ENCODE peak calls at places on chromosome 19, in nine cellular contexts. One of them, this sample, is unnamed.

GRCh38 chr19:39127812-39128510 is 2.4 kb downstream of the PAK4 start:
- DNase-seq in AG09319: no peak
- DNase-seq in adrenal gland: peak
- DNase-seq in omental fat pad: no peak
- DNase-seq in Peyer's patch: peak
- DNase-seq in GM20000: no peak
- DNase-seq in tibial nerve: no peak
- DNase-seq in heart right ventricle: no peak
- DNase-seq in ascending aorta: no peak
- DNase-seq in this sample: no peak

GRCh38 chr19:30253581-30253996 is 118.6 kb upstream of the ZNF536 start:
- DNase-seq in AG09319: no peak
- DNase-seq in adrenal gland: peak
- DNase-seq in omental fat pad: no peak
- DNase-seq in Peyer's patch: no peak
- DNase-seq in GM20000: no peak
- DNase-seq in tibial nerve: no peak
- DNase-seq in heart right ventricle: no peak
- DNase-seq in ascending aorta: no peak
- DNase-seq in this sample: no peak

GRCh38 chr19:55080915-55081772 is 5.5 kb downstream of the EPS8L1 start:
- DNase-seq in AG09319: no peak
- DNase-seq in adrenal gland: peak
- DNase-seq in omental fat pad: no peak
- DNase-seq in Peyer's patch: peak
- DNase-seq in GM20000: peak
- DNase-seq in tibial nerve: peak
- DNase-seq in heart right ventricle: peak
- DNase-seq in ascending aorta: peak
- DNase-seq in this sample: no peak

GRCh38 chr19:6048808-6049405 is 61.4 kb downstream of the RFX2 start:
- DNase-seq in AG09319: no peak
- DNase-seq in adrenal gland: peak
- DNase-seq in omental fat pad: peak
- DNase-seq in Peyer's patch: peak
- DNase-seq in GM20000: peak
- DNase-seq in tibial nerve: peak
- DNase-seq in heart right ventricle: peak
- DNase-seq in ascending aorta: peak
- DNase-seq in this sample: peak

GRCh38 chr19:23420824-23421223 is 25.6 kb upstream of the ZNF91 start:
- DNase-seq in AG09319: no peak
- DNase-seq in adrenal gland: no peak
- DNase-seq in omental fat pad: no peak
- DNase-seq in Peyer's patch: no peak
- DNase-seq in GM20000: no peak
- DNase-seq in tibial nerve: no peak
- DNase-seq in heart right ventricle: no peak
- DNase-seq in ascending aorta: no peak
- DNase-seq in this sample: no peak

GRCh38 chr19:46198756-46199155 is 30.8 kb upstream of the IGFL1 start:
- DNase-seq in AG09319: no peak
- DNase-seq in adrenal gland: peak
- DNase-seq in omental fat pad: no peak
- DNase-seq in Peyer's patch: no peak
- DNase-seq in GM20000: no peak
- DNase-seq in tibial nerve: no peak
- DNase-seq in heart right ventricle: no peak
- DNase-seq in ascending aorta: no peak
- DNase-seq in this sample: no peak

GRCh38 chr19:291561-292280 is 518 bp upstream of the PLPP2 start:
- DNase-seq in AG09319: no peak
- DNase-seq in adrenal gland: no peak
- DNase-seq in omental fat pad: no peak
- DNase-seq in Peyer's patch: peak
- DNase-seq in GM20000: no peak
- DNase-seq in tibial nerve: no peak
- DNase-seq in heart right ventricle: no peak
- DNase-seq in ascending aorta: no peak
- DNase-seq in this sample: no peak

GRCh38 chr19:52391135-52391534 is 6.5 kb upstream of the ZNF528 start:
- DNase-seq in AG09319: no peak
- DNase-seq in adrenal gland: no peak
- DNase-seq in omental fat pad: no peak
- DNase-seq in Peyer's patch: no peak
- DNase-seq in GM20000: no peak
- DNase-seq in tibial nerve: no peak
- DNase-seq in heart right ventricle: no peak
- DNase-seq in ascending aorta: no peak
- DNase-seq in this sample: no peak

GRCh38 chr19:14059652-14060155 is 2.2 kb downstream of the PALM3 start:
- DNase-seq in AG09319: no peak
- DNase-seq in adrenal gland: no peak
- DNase-seq in omental fat pad: no peak
- DNase-seq in Peyer's patch: peak
- DNase-seq in GM20000: peak
- DNase-seq in tibial nerve: no peak
- DNase-seq in heart right ventricle: no peak
- DNase-seq in ascending aorta: no peak
- DNase-seq in this sample: no peak

GRCh38 chr19:47093254-47093653 is 20.3 kb downstream of the ZC3H4 start:
- DNase-seq in AG09319: no peak
- DNase-seq in adrenal gland: no peak
- DNase-seq in omental fat pad: no peak
- DNase-seq in Peyer's patch: no peak
- DNase-seq in GM20000: peak
- DNase-seq in tibial nerve: no peak
- DNase-seq in heart right ventricle: no peak
- DNase-seq in ascending aorta: no peak
- DNase-seq in this sample: no peak

GRCh38 chr19:2428027-2428690 is 773 bp upstream of the TIMM13 start:
- DNase-seq in AG09319: no peak
- DNase-seq in adrenal gland: peak
- DNase-seq in omental fat pad: no peak
- DNase-seq in Peyer's patch: peak
- DNase-seq in GM20000: no peak
- DNase-seq in tibial nerve: no peak
- DNase-seq in heart right ventricle: no peak
- DNase-seq in ascending aorta: no peak
- DNase-seq in this sample: no peak

GRCh38 chr19:55550321-55550650 is 4.9 kb upstream of the SBK3 start:
- DNase-seq in AG09319: no peak
- DNase-seq in adrenal gland: no peak
- DNase-seq in omental fat pad: no peak
- DNase-seq in Peyer's patch: no peak
- DNase-seq in GM20000: no peak
- DNase-seq in tibial nerve: no peak
- DNase-seq in heart right ventricle: no peak
- DNase-seq in ascending aorta: no peak
- DNase-seq in this sample: no peak

GRCh38 chr19:38850976-38851621 is 1.3 kb upstream of the HNRNPL start:
- DNase-seq in AG09319: no peak
- DNase-seq in adrenal gland: peak
- DNase-seq in omental fat pad: no peak
- DNase-seq in Peyer's patch: peak
- DNase-seq in GM20000: no peak
- DNase-seq in tibial nerve: no peak
- DNase-seq in heart right ventricle: peak
- DNase-seq in ascending aorta: no peak
- DNase-seq in this sample: no peak

GRCh38 chr19:44071824-44072542 is at the start of gene ZNF284:
- DNase-seq in AG09319: peak
- DNase-seq in adrenal gland: peak
- DNase-seq in omental fat pad: peak
- DNase-seq in Peyer's patch: peak
- DNase-seq in GM20000: peak
- DNase-seq in tibial nerve: peak
- DNase-seq in heart right ventricle: peak
- DNase-seq in ascending aorta: peak
- DNase-seq in this sample: peak

GRCh38 chr19:38514812-38515633 is 81.5 kb downstream of the RYR1 start:
- DNase-seq in AG09319: peak
- DNase-seq in adrenal gland: peak
- DNase-seq in omental fat pad: no peak
- DNase-seq in Peyer's patch: peak
- DNase-seq in GM20000: peak
- DNase-seq in tibial nerve: peak
- DNase-seq in heart right ventricle: peak
- DNase-seq in ascending aorta: peak
- DNase-seq in this sample: peak

DNA sequence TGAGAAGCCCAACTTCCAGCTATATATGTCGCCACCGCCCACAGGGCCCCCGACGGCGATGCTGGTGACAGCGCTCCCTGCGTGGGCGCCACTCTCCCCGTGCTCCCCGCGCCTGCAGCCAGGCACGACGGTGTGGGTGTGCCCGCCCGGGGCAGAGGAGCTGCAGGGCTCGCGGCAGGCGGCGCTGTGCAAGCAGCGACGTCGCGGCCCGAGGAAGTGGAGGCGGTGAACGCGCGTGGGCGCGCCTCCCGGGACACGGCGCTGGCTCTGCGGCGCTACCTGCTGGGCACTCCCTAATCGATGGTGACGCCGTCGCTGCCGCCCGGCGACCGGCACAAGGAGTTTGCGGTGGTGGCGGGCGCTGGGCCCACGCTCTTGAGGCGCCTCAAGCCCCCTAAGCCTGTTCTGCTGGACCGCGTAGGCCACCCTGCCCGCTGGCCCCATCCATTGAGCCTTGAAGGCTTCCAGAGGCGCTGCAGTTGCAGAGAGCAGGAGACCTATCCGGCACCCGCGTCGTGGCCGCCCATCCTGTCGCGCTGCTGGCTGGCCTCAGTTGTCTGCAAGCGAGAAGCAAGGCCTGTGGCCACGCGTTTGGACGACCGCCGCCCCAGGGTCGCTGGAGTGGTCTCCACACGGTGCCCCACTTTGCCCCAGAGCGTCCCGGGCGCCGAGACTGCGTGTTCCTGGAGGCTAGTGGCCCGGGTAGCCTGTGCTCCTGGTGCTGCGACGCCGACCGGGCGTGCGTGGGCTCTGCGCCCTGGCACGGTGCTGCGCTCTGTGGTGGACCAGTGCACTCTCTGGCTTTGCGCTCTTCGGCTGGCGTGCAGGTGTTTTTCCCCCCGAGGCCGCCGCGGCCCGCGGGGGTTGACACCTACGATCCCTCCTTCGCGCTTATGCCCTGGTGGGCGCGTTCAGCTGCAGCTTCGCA is 23.1 kb downstream of the LRFN3 start:
- DNase-seq in AG09319: no peak
- DNase-seq in adrenal gland: peak
- DNase-seq in omental fat pad: no peak
- DNase-seq in Peyer's patch: no peak
- DNase-seq in GM20000: peak
- DNase-seq in tibial nerve: no peak
- DNase-seq in heart right ventricle: peak
- DNase-seq in ascending aorta: no peak
- DNase-seq in this sample: no peak
- TF ChIP-seq CTCF in AG09319: peak
- TF ChIP-seq CTCF in adrenal gland: no peak
- TF ChIP-seq CTCF in omental fat pad: no peak
- TF ChIP-seq CTCF in Peyer's patch: peak
- TF ChIP-seq CTCF in GM20000: peak
- TF ChIP-seq CTCF in tibial nerve: peak
- TF ChIP-seq CTCF in heart right ventricle: peak
- TF ChIP-seq CTCF in ascending aorta: no peak
- TF ChIP-seq CTCF in this sample: peak

GRCh38 chr19:33407140-33407551 is 33.6 kb downstream of the CEBPG start:
- DNase-seq in AG09319: no peak
- DNase-seq in adrenal gland: no peak
- DNase-seq in omental fat pad: no peak
- DNase-seq in Peyer's patch: no peak
- DNase-seq in GM20000: no peak
- DNase-seq in tibial nerve: no peak
- DNase-seq in heart right ventricle: no peak
- DNase-seq in ascending aorta: no peak
- DNase-seq in this sample: no peak
- TF ChIP-seq CTCF in AG09319: no peak
- TF ChIP-seq CTCF in adrenal gland: no peak
- TF ChIP-seq CTCF in omental fat pad: no peak
- TF ChIP-seq CTCF in Peyer's patch: no peak
- TF ChIP-seq CTCF in GM20000: no peak
- TF ChIP-seq CTCF in tibial nerve: no peak
- TF ChIP-seq CTCF in heart right ventricle: no peak
- TF ChIP-seq CTCF in ascending aorta: no peak
- TF ChIP-seq CTCF in this sample: peak

DNA sequence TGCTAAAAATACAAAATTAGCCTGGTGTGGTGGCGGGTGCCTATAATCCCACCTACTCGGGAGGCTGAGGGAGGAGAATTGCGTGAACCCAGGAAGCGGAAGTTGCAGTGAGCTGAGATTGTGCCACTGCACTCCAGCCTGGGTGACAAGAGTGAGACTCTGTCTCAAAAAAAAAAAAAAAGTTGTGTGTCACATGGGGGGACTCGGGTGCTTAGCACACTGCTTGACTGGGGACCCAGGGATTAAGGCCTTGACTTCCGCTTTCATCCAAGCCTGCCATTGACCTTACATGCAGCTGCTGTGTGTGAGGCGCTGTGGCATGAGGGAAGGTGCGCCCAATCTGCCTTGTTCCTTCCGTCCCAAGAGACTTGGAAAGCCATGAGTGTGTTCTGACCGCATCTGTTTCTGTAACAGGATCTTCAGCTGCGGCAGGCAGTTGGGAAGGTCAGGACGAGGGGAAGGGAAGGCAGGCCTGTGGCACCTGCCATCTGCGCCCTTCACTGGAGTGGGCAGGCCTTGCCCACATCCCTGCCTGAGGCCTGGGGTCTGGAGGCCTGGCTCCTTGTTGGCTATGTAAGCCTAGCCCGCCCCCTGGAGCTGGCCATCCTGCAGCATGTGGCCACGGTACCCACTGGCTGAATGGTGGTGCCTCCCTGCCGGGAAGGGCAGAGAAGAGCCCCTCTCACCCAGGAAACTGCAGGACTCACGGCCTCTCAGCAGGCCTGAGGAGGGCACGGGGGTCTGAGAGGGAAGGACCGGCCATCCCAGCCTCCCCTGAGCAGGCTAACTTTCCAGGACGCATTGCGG is 23.0 kb downstream of the PPP1R37 start:
- DNase-seq in AG09319: no peak
- DNase-seq in adrenal gland: no peak
- DNase-seq in omental fat pad: no peak
- DNase-seq in Peyer's patch: no peak
- DNase-seq in GM20000: no peak
- DNase-seq in tibial nerve: no peak
- DNase-seq in heart right ventricle: no peak
- DNase-seq in ascending aorta: no peak
- DNase-seq in this sample: no peak
- TF ChIP-seq CTCF in AG09319: no peak
- TF ChIP-seq CTCF in adrenal gland: no peak
- TF ChIP-seq CTCF in omental fat pad: no peak
- TF ChIP-seq CTCF in Peyer's patch: no peak
- TF ChIP-seq CTCF in GM20000: no peak
- TF ChIP-seq CTCF in tibial nerve: no peak
- TF ChIP-seq CTCF in heart right ventricle: no peak
- TF ChIP-seq CTCF in ascending aorta: no peak
- TF ChIP-seq CTCF in this sample: no peak

GRCh38 chr19:10964903-10965302 is 4.1 kb downstream of the SMARCA4 start:
- DNase-seq in AG09319: no peak
- DNase-seq in adrenal gland: no peak
- DNase-seq in omental fat pad: no peak
- DNase-seq in Peyer's patch: no peak
- DNase-seq in GM20000: no peak
- DNase-seq in tibial nerve: no peak
- DNase-seq in heart right ventricle: no peak
- DNase-seq in ascending aorta: no peak
- DNase-seq in this sample: no peak
- TF ChIP-seq CTCF in AG09319: no peak
- TF ChIP-seq CTCF in adrenal gland: no peak
- TF ChIP-seq CTCF in omental fat pad: no peak
- TF ChIP-seq CTCF in Peyer's patch: no peak
- TF ChIP-seq CTCF in GM20000: no peak
- TF ChIP-seq CTCF in tibial nerve: no peak
- TF ChIP-seq CTCF in heart right ventricle: no peak
- TF ChIP-seq CTCF in ascending aorta: no peak
- TF ChIP-seq CTCF in this sample: peak

This sample was measured in type B pancreatic cell.